ENCODE peak calls at places on chromosomes 16 and 17, in eight cellular contexts. One of them, this sample, is unnamed.

GRCh38 chr16:77680496-77680895 is 41.8 kb upstream of the NUDT7 start:
- DNase-seq in testis: no peak
- DNase-seq in tibial nerve: no peak
- DNase-seq in IMR-90: no peak
- DNase-seq in uterus: no peak
- DNase-seq in A549: no peak
- DNase-seq in NB4: no peak
- DNase-seq in Peyer's patch: no peak
- DNase-seq in this sample: no peak

GRCh38 chr17:78379134-78379497 is 667 bp downstream of the PGS1 start:
- DNase-seq in testis: no peak
- DNase-seq in tibial nerve: no peak
- DNase-seq in IMR-90: peak
- DNase-seq in uterus: no peak
- DNase-seq in A549: no peak
- DNase-seq in NB4: peak
- DNase-seq in Peyer's patch: no peak
- DNase-seq in this sample: no peak

GRCh38 chr17:7620835-7621234 is 6.1 kb upstream of the FXR2 start:
- DNase-seq in testis: no peak
- DNase-seq in tibial nerve: no peak
- DNase-seq in IMR-90: no peak
- DNase-seq in uterus: no peak
- DNase-seq in A549: no peak
- DNase-seq in NB4: no peak
- DNase-seq in Peyer's patch: no peak
- DNase-seq in this sample: no peak

GRCh38 chr16:3935921-3936320 is 55.4 kb upstream of the CREBBP start:
- DNase-seq in testis: no peak
- DNase-seq in tibial nerve: no peak
- DNase-seq in IMR-90: no peak
- DNase-seq in uterus: no peak
- DNase-seq in A549: no peak
- DNase-seq in NB4: no peak
- DNase-seq in Peyer's patch: no peak
- DNase-seq in this sample: no peak

GRCh38 chr17:42924891-42925290 is 24.3 kb downstream of the G6PC1 start:
- DNase-seq in testis: no peak
- DNase-seq in tibial nerve: no peak
- DNase-seq in IMR-90: no peak
- DNase-seq in uterus: no peak
- DNase-seq in A549: no peak
- DNase-seq in NB4: no peak
- DNase-seq in Peyer's patch: no peak
- DNase-seq in this sample: no peak

GRCh38 chr17:73210002-73210678 is 17.3 kb downstream of the COG1 start:
- DNase-seq in testis: no peak
- DNase-seq in tibial nerve: no peak
- DNase-seq in IMR-90: no peak
- DNase-seq in uterus: no peak
- DNase-seq in A549: peak
- DNase-seq in NB4: no peak
- DNase-seq in Peyer's patch: no peak
- DNase-seq in this sample: no peak

GRCh38 chr16:12124742-12125141 is 148.2 kb downstream of the SNX29 start:
- DNase-seq in testis: no peak
- DNase-seq in tibial nerve: no peak
- DNase-seq in IMR-90: no peak
- DNase-seq in uterus: no peak
- DNase-seq in A549: no peak
- DNase-seq in NB4: no peak
- DNase-seq in Peyer's patch: no peak
- DNase-seq in this sample: no peak

GRCh38 chr17:78568494-78569115 is 8.6 kb downstream of the DNAH17 start:
- DNase-seq in testis: no peak
- DNase-seq in tibial nerve: no peak
- DNase-seq in IMR-90: peak
- DNase-seq in uterus: no peak
- DNase-seq in A549: no peak
- DNase-seq in NB4: peak
- DNase-seq in Peyer's patch: no peak
- DNase-seq in this sample: peak

GRCh38 chr16:54268340-54268739 is 18.2 kb downstream of the IRX3 start:
- DNase-seq in testis: no peak
- DNase-seq in tibial nerve: no peak
- DNase-seq in IMR-90: no peak
- DNase-seq in uterus: no peak
- DNase-seq in A549: no peak
- DNase-seq in NB4: no peak
- DNase-seq in Peyer's patch: no peak
- DNase-seq in this sample: no peak

GRCh38 chr17:80112471-80113032 is 11.2 kb downstream of the GAA start:
- DNase-seq in testis: no peak
- DNase-seq in tibial nerve: no peak
- DNase-seq in IMR-90: no peak
- DNase-seq in uterus: no peak
- DNase-seq in A549: no peak
- DNase-seq in NB4: no peak
- DNase-seq in Peyer's patch: no peak
- DNase-seq in this sample: peak

DNA sequence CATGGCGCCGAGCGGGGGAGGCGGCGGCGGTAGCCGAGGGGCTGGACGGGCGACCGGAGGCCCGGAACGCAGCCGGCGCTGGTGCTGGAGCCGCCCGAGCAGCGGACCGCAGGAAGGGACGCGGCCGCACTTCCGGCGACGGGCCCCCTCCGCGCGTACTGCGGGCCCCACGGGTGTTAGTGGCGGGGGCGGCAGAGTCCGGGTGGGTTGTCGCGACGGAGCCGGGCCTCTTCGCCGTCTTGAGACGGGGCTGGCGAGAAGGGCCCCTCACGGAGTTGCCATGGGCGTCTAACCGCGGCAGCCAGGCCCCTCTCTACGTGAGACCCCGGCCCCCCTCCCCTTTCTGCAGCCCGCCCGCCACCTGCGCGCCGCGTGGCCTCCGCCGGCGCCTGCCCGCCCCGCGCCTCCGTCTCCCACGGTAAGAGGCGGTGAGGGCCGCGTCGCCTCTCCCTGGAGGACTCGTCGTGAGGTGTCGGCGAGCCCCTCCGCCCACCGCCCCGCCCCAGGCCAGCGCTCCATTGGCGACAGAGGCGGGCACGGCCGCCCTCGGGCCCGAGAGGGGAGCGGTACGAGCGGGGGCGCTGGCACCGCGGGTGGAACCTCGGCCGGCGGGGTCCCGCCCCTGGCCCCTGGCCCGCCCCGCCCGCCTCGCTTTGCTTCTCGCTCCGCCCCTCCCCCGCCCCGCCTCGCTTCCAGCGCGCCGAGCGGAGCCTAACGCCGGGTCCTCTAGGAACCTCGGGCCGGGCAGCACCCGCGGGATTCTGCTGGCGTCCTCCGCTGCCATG is at the start of the genes VPS9D1 and ZNF276:
- DNase-seq in testis: peak
- DNase-seq in tibial nerve: peak
- DNase-seq in IMR-90: peak
- DNase-seq in uterus: peak
- DNase-seq in A549: peak
- DNase-seq in NB4: peak
- DNase-seq in Peyer's patch: peak
- DNase-seq in this sample: peak
- TF ChIP-seq POLR2A in testis: no peak
- TF ChIP-seq POLR2A in tibial nerve: peak
- TF ChIP-seq POLR2A in IMR-90: peak
- TF ChIP-seq POLR2A in uterus: peak
- TF ChIP-seq POLR2A in A549: peak
- TF ChIP-seq POLR2A in NB4: peak
- TF ChIP-seq POLR2A in Peyer's patch: peak
- TF ChIP-seq POLR2A in this sample: no peak

DNA sequence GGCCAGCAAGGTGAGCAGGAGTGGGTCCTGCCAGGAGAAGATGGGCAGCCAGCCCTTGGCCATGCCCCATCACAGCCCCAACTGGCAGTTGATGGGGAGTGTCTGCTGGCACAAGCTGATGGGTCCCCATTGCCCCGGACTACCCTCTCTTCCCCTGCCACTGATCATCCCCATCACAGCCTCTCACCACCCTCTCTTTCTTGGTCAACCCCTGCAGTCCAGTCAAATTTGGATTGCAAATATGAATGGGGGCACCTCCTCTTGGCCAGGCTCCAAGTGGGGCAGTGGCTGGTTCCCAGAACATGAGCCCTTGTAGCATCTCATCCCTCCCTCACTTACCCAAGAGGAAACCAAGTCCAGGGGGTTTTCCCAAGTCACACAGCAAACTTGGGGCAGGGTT is 17.4 kb downstream of the SEZ6 start:
- DNase-seq in testis: no peak
- DNase-seq in tibial nerve: no peak
- DNase-seq in IMR-90: no peak
- DNase-seq in uterus: no peak
- DNase-seq in A549: no peak
- DNase-seq in NB4: no peak
- DNase-seq in Peyer's patch: no peak
- DNase-seq in this sample: no peak
- H3K4me3 ChIP-seq in testis: no peak
- H3K4me3 ChIP-seq in tibial nerve: no peak
- H3K4me3 ChIP-seq in IMR-90: no peak
- H3K4me3 ChIP-seq in uterus: no peak
- H3K4me3 ChIP-seq in A549: no peak
- H3K4me3 ChIP-seq in NB4: no peak
- H3K4me3 ChIP-seq in Peyer's patch: no peak
- H3K4me3 ChIP-seq in this sample: no peak

DNA sequence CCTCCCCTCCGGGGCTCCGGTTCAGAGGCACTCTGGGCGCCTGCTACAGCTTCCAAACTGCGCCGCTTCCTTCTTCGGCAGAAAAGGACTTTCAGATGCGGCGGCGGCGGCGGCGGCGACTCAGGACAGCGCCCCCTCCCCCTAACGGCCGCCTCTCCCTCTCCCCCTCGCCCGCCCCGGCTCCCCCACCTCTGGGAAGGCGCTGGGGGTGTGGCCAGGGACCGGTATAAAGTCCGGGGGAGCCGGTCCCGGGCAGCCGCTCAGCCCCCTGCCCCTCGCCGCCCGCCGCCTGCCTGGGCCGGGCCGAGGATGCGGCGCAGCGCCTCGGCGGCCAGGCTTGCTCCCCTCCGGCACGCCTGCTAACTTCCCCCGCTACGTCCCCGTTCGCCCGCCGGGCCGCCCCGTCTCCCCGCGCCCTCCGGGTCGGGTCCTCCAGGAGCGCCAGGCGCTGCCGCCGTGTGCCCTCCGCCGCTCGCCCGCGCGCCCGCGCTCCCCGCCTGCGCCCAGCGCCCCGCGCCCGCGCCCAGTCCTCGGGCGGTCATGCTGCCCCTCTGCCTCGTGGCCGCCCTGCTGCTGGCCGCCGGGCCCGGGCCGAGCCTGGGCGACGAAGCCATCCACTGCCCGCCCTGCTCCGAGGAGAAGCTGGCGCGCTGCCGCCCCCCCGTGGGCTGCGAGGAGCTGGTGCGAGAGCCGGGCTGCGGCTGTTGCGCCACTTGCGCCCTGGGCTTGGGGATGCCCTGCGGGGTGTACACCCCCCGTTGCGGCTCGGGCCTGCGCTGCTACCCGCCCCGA is at the start of gene IGFBP4:
- DNase-seq in testis: peak
- DNase-seq in tibial nerve: peak
- DNase-seq in IMR-90: peak
- DNase-seq in uterus: peak
- DNase-seq in A549: peak
- DNase-seq in NB4: peak
- DNase-seq in Peyer's patch: peak
- DNase-seq in this sample: peak
- TF ChIP-seq POLR2A in testis: no peak
- TF ChIP-seq POLR2A in tibial nerve: peak
- TF ChIP-seq POLR2A in IMR-90: peak
- TF ChIP-seq POLR2A in uterus: peak
- TF ChIP-seq POLR2A in A549: peak
- TF ChIP-seq POLR2A in NB4: peak
- TF ChIP-seq POLR2A in Peyer's patch: peak
- TF ChIP-seq POLR2A in this sample: peak

GRCh38 chr16:68246121-68246520 is 948 bp downstream of the PLA2G15 start:
- DNase-seq in testis: no peak
- DNase-seq in tibial nerve: no peak
- DNase-seq in IMR-90: no peak
- DNase-seq in uterus: no peak
- DNase-seq in A549: no peak
- DNase-seq in NB4: no peak
- DNase-seq in Peyer's patch: no peak
- DNase-seq in this sample: peak
- H3K4me3 ChIP-seq in testis: no peak
- H3K4me3 ChIP-seq in tibial nerve: peak
- H3K4me3 ChIP-seq in IMR-90: peak
- H3K4me3 ChIP-seq in uterus: no peak
- H3K4me3 ChIP-seq in A549: no peak
- H3K4me3 ChIP-seq in NB4: peak
- H3K4me3 ChIP-seq in Peyer's patch: peak
- H3K4me3 ChIP-seq in this sample: peak

GRCh38 chr17:4987767-4988083 is 250 bp upstream of the CAMTA2 start:
- DNase-seq in testis: no peak
- DNase-seq in tibial nerve: no peak
- DNase-seq in IMR-90: no peak
- DNase-seq in uterus: no peak
- DNase-seq in A549: peak
- DNase-seq in NB4: no peak
- DNase-seq in Peyer's patch: no peak
- DNase-seq in this sample: no peak
- TF ChIP-seq POLR2A in testis: no peak
- TF ChIP-seq POLR2A in tibial nerve: no peak
- TF ChIP-seq POLR2A in IMR-90: peak
- TF ChIP-seq POLR2A in uterus: no peak
- TF ChIP-seq POLR2A in A549: no peak
- TF ChIP-seq POLR2A in NB4: no peak
- TF ChIP-seq POLR2A in Peyer's patch: no peak
- TF ChIP-seq POLR2A in this sample: no peak

DNA sequence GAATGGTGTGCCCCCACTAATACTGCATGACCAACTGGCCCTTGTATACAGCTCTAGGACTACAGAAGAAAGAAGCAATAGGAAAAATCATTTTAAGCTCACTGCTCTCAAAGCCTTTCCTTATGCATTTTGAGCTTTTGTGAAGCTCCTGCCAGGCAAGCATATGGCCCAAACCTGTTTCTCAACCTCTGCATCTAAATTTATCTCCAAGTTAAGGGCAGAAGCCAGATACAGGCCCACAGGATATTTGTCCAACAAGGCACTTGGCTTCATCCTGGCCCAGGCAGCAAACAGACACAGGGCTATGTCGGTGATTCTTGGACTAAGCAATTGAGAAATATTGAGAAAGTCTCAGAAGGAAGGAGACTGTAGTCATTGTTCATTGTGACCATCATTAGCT is 43.9 kb downstream of the CCT6B start:
- DNase-seq in testis: no peak
- DNase-seq in tibial nerve: no peak
- DNase-seq in IMR-90: no peak
- DNase-seq in uterus: no peak
- DNase-seq in A549: no peak
- DNase-seq in NB4: no peak
- DNase-seq in Peyer's patch: no peak
- DNase-seq in this sample: no peak
- H3K4me3 ChIP-seq in testis: no peak
- H3K4me3 ChIP-seq in tibial nerve: no peak
- H3K4me3 ChIP-seq in IMR-90: no peak
- H3K4me3 ChIP-seq in uterus: no peak
- H3K4me3 ChIP-seq in A549: no peak
- H3K4me3 ChIP-seq in NB4: no peak
- H3K4me3 ChIP-seq in Peyer's patch: no peak
- H3K4me3 ChIP-seq in this sample: no peak

This sample was measured in spleen.